ENCODE peak calls at places on chromosomes 4 and X, in ten cellular contexts. Z is upper lobe of left lung, W is heart left ventricle, Y is adrenal gland, E is Peyer's patch, S is tibial nerve, P is uterus, D is esophagus muscularis mucosa, R is GM12891, G is IMR-90. C is an unnamed sample.

GRCh38 chr4:12409507-12410190 is 981.0 kb upstream of the HS3ST1 start:
- DNase-seq in S (no peak), P (no peak), W (no peak), R (no peak), Y (no peak), E (no peak), Z (no peak), D (no peak), G (no peak), C (peak)

GRCh38 chr4:517806-518070 is 18.7 kb downstream of the PIGG start:
- DNase-seq in W (no peak), G (no peak), S (no peak), D (no peak), Z (no peak), Y (peak), E (no peak), R (no peak), P (no peak), C (no peak)

GRCh38 chrX:144335402-144335801 is 451.5 kb downstream of the UBE2NL start:
- DNase-seq in W (no peak), P (no peak), S (no peak), G (no peak), Y (no peak), D (no peak), Z (no peak), R (no peak), E (no peak), C (no peak)

GRCh38 chrX:123422875-123423274 is 238.8 kb downstream of the GRIA3 start:
- DNase-seq in W (no peak), Z (no peak), Y (peak), G (peak), R (no peak), E (peak), P (no peak), D (no peak), S (no peak), C (no peak)

GRCh38 chrX:23982891-23983290 is 44.1 kb downstream of the KLHL15 start:
- DNase-seq in G (no peak), Z (no peak), R (no peak), P (no peak), E (no peak), D (no peak), W (no peak), S (no peak), Y (no peak), C (no peak)

GRCh38 chr4:7653510-7654414 is 219.0 kb upstream of the PSAPL1 start:
- DNase-seq in W (peak), E (no peak), Y (no peak), P (no peak), G (no peak), Z (no peak), D (no peak), R (no peak), S (no peak), C (no peak)

GRCh38 chrX:21493226-21493850 is 119.1 kb downstream of the CNKSR2 start:
- DNase-seq in D (no peak), Z (no peak), G (peak), W (no peak), E (no peak), Y (no peak), P (no peak), S (no peak), R (no peak), C (no peak)

GRCh38 chrX:139475432-139475831 is 55.1 kb upstream of the F9 start:
- DNase-seq in P (no peak), D (no peak), R (no peak), Z (no peak), Y (no peak), G (no peak), E (no peak), S (no peak), W (no peak), C (no peak)

GRCh38 chr4:77621254-77621653 is 15.6 kb downstream of the CXCL13 start:
- DNase-seq in G (no peak), D (no peak), W (no peak), Z (no peak), R (no peak), P (no peak), E (no peak), Y (no peak), S (no peak), C (no peak)

GRCh38 chr4:17493629-17494028 is 18.3 kb downstream of the QDPR start:
- DNase-seq in S (no peak), Y (no peak), W (no peak), Z (no peak), D (no peak), E (no peak), G (no peak), R (no peak), P (no peak), C (no peak)

GRCh38 chr4:99490286-99490685 is 20.5 kb upstream of the C4orf17 start:
- DNase-seq in S (no peak), Y (no peak), R (no peak), D (no peak), G (no peak), E (no peak), Z (no peak), P (no peak), W (no peak), C (no peak)

GRCh38 chr4:56049428-56050212 is 100.9 kb downstream of the CEP135 start:
- DNase-seq in E (peak), P (no peak), G (no peak), D (no peak), R (peak), S (no peak), Y (peak), Z (peak), W (peak), C (no peak)

GRCh38 chr4:53378171-53378482 is 686 bp downstream of the FIP1L1 start:
- DNase-seq in D (no peak), G (no peak), Z (no peak), W (no peak), P (no peak), E (no peak), R (no peak), Y (no peak), S (no peak), C (no peak)

GRCh38 chrX:100994352-100995281 is 25.1 kb downstream of the ARL13A start:
- DNase-seq in Y (no peak), R (peak), Z (no peak), G (peak), E (no peak), D (no peak), P (no peak), W (no peak), S (no peak), C (peak)

GRCh38 chrX:115233497-115234219 is at the start of gene LRCH2:
- DNase-seq in Y (peak), E (no peak), D (no peak), R (no peak), G (peak), P (peak), S (peak), W (peak), Z (peak), C (no peak)

GRCh38 chr4:3688018-3688998 is 77.9 kb upstream of the ADRA2C start:
- DNase-seq in Z (peak), W (no peak), D (no peak), Y (no peak), P (no peak), S (no peak), R (no peak), E (no peak), G (peak), C (no peak)

GRCh38 chrX:29911673-29912072 is 303.7 kb upstream of the MAGEB2 start:
- DNase-seq in D (no peak), E (no peak), G (no peak), S (no peak), Z (no peak), R (no peak), P (no peak), W (no peak), Y (no peak), C (no peak)

GRCh38 chrX:15973299-15973698 is 118.7 kb upstream of the AP1S2 start:
- DNase-seq in P (no peak), D (no peak), S (no peak), Y (peak), R (no peak), E (no peak), G (peak), Z (no peak), W (peak), C (no peak)

GRCh38 chr4:1515763-1516162 is 109.5 kb upstream of the NKX1-1 start:
- DNase-seq in P (no peak), D (no peak), Y (no peak), R (no peak), S (no peak), Z (no peak), E (no peak), G (no peak), W (no peak), C (no peak)

GRCh38 chr4:16168144-16168543 is 58.1 kb downstream of the TAPT1 start:
- DNase-seq in D (no peak), S (no peak), W (no peak), P (no peak), Z (no peak), Y (no peak), R (no peak), G (no peak), E (no peak), C (no peak)

GRCh38 chr4:123653211-123653610 is 256.6 kb downstream of the SPRY1 start:
- DNase-seq in Y (no peak), Z (no peak), R (no peak), E (no peak), D (no peak), W (no peak), G (no peak), P (no peak), S (no peak), C (no peak)

GRCh38 chr4:159269956-159270355 is 167.1 kb downstream of the RAPGEF2 start:
- DNase-seq in P (no peak), Y (no peak), Z (no peak), W (no peak), R (no peak), E (no peak), S (no peak), D (no peak), G (no peak), C (no peak)

GRCh38 chr4:8488791-8489369 is 48.3 kb downstream of the TRMT44 start:
- DNase-seq in D (no peak), W (no peak), S (no peak), Y (no peak), E (no peak), G (no peak), Z (no peak), R (no peak), P (no peak), C (no peak)

GRCh38 chr4:85825937-85826678 is 351.2 kb downstream of the ARHGAP24 start:
- DNase-seq in R (no peak), S (no peak), E (no peak), P (no peak), Z (no peak), G (peak), W (peak), Y (no peak), D (no peak), C (no peak)

GRCh38 chr4:38313999-38314561 is 349.9 kb upstream of the KLF3 start:
- DNase-seq in D (no peak), G (peak), W (no peak), Z (no peak), R (no peak), S (no peak), E (peak), Y (no peak), P (no peak), C (peak)

GRCh38 chr4:40195182-40196177 is 1.4 kb upstream of the RHOH start:
- DNase-seq in R (no peak), Y (no peak), D (no peak), W (no peak), Z (no peak), E (no peak), S (no peak), G (no peak), P (no peak), C (no peak)

GRCh38 chr4:40193578-40193977 is 3.3 kb upstream of the RHOH start:
- DNase-seq in R (no peak), Z (no peak), P (no peak), E (no peak), S (no peak), Y (no peak), G (no peak), W (no peak), D (no peak), C (no peak)

GRCh38 chr4:40193018-40193571 is 3.7 kb upstream of the RHOH start:
- DNase-seq in S (no peak), Z (no peak), R (no peak), W (no peak), D (no peak), Y (no peak), E (peak), P (no peak), G (no peak), C (no peak)

GRCh38 chr4:40196260-40196659 is 571 bp upstream of the RHOH start:
- DNase-seq in G (no peak), Y (no peak), Z (no peak), W (no peak), S (no peak), D (no peak), P (no peak), R (no peak), E (no peak), C (no peak)

GRCh38 chr4:40194602-40195161 is 2.1 kb upstream of the RHOH start:
- DNase-seq in P (no peak), D (no peak), Y (no peak), R (no peak), W (no peak), G (peak), S (no peak), Z (no peak), E (peak), C (no peak)
- TF ChIP-seq POLR2A in P (no peak), D (no peak), Y (no peak), R (peak), W (no peak), G (no peak), S (no peak), Z (no peak), E (peak), C (no peak)

DNA sequence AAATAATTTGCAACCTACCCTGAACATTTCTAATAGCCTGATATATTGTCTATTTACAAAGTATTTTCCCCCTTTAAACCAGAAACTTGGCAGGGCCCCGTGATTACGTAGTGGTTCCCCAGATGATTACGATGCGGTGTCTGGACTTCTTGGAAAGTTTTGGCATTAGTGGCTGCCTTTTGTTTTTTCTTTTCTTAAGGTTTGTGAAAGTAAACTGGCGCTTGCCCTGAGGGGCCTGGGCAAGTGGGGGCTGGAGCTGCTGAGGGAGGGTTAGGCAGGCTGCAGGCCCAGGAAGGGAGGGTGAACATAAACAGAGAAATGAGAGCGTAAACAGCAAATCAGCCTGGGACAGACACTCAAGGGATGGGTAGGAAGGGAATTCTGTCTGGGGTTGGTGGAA is 123.6 kb upstream of the MSX1 start:
- DNase-seq in R (no peak), W (no peak), S (no peak), G (peak), D (no peak), P (peak), Y (no peak), E (no peak), Z (no peak), C (no peak)
- TF ChIP-seq POLR2A in R (no peak), W (no peak), S (no peak), G (no peak), D (no peak), P (no peak), Y (no peak), E (no peak), Z (no peak), C (no peak)

GRCh38 chrX:40015693-40016092 is 82.1 kb downstream of the BCOR start:
- DNase-seq in R (no peak), S (no peak), W (no peak), P (no peak), G (no peak), D (no peak), Y (no peak), Z (no peak), E (no peak), C (no peak)

GRCh38 chrX:40011483-40012038 is 86.2 kb downstream of the BCOR start:
- DNase-seq in E (no peak), Y (no peak), G (no peak), P (no peak), Z (no peak), S (no peak), W (no peak), D (no peak), R (no peak), C (no peak)

GRCh38 chrX:40010550-40011364 is 87.0 kb downstream of the BCOR start:
- DNase-seq in W (no peak), Z (peak), S (no peak), P (no peak), Y (no peak), G (no peak), E (no peak), R (no peak), D (no peak), C (no peak)

GRCh38 chrX:40012039-40012799 is 85.5 kb downstream of the BCOR start:
- DNase-seq in S (no peak), R (no peak), E (no peak), G (peak), Y (peak), P (peak), Z (peak), W (peak), D (no peak), C (no peak)

DNA sequence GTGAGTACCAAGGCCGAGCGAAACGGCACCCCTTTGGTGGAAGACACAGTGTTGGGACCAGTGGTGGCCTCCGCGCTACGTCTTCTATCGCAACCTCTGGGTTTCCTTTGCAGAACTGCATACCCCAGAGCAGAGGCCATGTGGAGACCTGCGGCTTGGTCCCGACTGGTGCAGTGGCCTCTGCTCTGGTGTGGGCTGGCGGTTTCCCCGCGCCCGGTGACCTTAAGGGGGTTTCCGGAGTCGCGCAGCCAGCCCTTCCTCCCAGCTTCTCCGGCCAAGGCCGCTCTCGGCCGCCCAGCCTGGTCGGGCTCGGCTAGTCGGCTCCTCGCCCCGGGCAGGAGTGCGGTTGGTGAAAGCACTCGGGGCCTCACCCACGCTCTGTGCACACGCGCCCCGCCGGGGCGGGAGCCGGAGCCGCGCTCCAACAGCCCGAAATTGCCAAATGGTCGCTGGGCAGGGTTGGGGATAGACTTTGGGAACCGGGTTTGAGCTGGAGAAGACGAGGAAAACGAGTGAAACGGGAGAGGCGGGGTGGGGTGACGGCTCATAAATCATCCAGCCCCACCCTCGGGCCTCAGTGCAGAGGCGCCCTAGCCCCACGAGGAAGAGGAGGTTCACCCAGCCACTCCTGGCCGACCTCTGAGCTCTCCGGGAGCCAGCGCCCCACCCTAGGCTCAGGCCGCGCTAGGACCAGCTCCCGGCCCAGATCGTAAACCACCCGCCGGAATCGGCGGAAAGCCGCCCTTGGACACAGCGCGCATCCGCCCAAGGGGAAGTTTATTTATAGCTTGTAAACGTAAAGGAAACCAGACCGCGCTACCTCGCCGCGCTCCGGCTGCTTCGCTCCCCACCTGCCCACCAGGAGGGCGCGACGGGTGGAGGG is 84.7 kb downstream of the BCOR start:
- DNase-seq in P (peak), R (no peak), Y (peak), E (peak), Z (peak), S (peak), W (peak), D (no peak), G (peak), C (peak)
- TF ChIP-seq POLR2A in P (no peak), R (no peak), Y (peak), E (peak), Z (no peak), S (no peak), W (no peak), D (no peak), G (no peak), C (no peak)

GRCh38 chr4:25913851-25914669 is at the start of gene SMIM20:
- DNase-seq in E (peak), P (peak), G (peak), R (peak), D (peak), S (peak), W (peak), Y (peak), Z (peak), C (peak)
- TF ChIP-seq POLR2A in E (peak), P (no peak), G (peak), R (peak), D (no peak), S (peak), W (no peak), Y (peak), Z (no peak), C (peak)

GRCh38 chrX:12978205-12979010 is 3.5 kb downstream of the TMSB4X start:
- DNase-seq in W (no peak), E (peak), D (no peak), R (no peak), Y (peak), P (peak), Z (no peak), G (peak), S (no peak), C (no peak)
- TF ChIP-seq POLR2A in W (no peak), E (no peak), D (no peak), R (peak), Y (no peak), P (no peak), Z (no peak), G (peak), S (no peak), C (peak)

GRCh38 chrX:49003696-49004095 is 1.6 kb upstream of the GRIPAP1 start:
- DNase-seq in E (no peak), Z (no peak), R (no peak), Y (no peak), S (no peak), D (no peak), P (no peak), W (no peak), G (no peak), C (no peak)

GRCh38 chrX:49001521-49002090 is 458 bp downstream of the GRIPAP1 start:
- DNase-seq in P (peak), S (no peak), R (no peak), Z (no peak), W (peak), E (peak), G (peak), Y (peak), D (no peak), C (peak)

GRCh38 chrX:48999030-48999429 is 3.0 kb downstream of the GRIPAP1 start:
- DNase-seq in W (no peak), S (no peak), D (no peak), Z (no peak), Y (no peak), P (no peak), G (no peak), R (no peak), E (no peak), C (no peak)

GRCh38 chrX:49000640-49001039 is 1.4 kb downstream of the GRIPAP1 start:
- DNase-seq in D (no peak), Z (no peak), G (no peak), Y (no peak), W (no peak), P (no peak), S (no peak), R (no peak), E (no peak), C (no peak)

GRCh38 chrX:49002091-49002935 is at the start of gene GRIPAP1:
- DNase-seq in E (peak), R (peak), G (peak), Y (peak), P (peak), S (peak), W (peak), D (peak), Z (peak), C (peak)
- TF ChIP-seq POLR2A in E (peak), R (peak), G (peak), Y (peak), P (no peak), S (peak), W (no peak), D (no peak), Z (no peak), C (peak)

DNA sequence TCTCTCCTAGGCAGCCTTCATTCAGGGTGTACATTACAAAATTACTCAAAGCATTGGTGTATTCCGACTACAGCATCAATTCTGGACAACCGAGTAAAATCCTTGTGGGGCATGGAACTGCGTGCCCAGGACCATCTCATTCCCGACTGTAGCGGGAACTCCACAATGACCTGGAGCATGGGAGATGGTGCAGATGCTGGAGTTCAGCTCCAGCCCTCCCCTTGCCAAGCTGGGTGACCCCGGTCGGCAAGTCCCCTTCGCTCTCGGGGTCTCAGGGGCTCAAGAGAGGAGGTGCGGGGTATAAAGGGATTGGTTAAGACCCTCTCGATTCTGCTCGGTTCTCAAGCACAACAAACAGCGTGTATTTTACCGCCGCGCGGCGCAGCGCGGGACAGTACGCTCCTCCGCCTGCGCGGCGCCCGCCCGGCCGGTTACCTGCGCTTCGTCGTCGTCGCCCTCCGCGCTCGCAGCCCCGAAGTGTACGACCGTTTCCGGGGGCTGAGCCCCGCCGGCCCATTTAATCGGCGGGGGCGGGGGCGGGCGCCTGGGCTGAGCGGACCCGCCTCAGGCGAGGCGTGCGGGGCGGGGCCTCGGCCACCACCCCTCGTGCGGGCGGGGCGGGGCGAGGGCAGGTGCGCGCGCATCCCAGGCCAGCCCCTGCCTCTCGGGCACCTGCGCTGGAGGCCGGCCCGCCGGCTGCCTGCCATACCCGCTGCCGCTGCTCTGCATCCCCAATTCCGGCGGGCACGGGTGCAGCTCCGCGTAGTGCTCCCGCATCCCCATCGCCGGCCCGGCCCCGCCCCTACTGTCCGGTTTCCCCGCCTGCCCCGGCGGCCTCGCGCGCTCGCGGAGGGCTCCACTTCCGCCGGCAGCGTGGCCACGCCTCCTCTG is at the start of gene G6PD:
- DNase-seq in E (peak), G (peak), Z (peak), R (peak), D (no peak), Y (peak), W (peak), S (peak), P (no peak), C (peak)
- TF ChIP-seq POLR2A in E (peak), G (peak), Z (no peak), R (peak), D (no peak), Y (peak), W (no peak), S (no peak), P (no peak), C (peak)

C was measured in H54.